ENCODE peak calls at places on chromosomes 5 and 9, in five cellular contexts. O, L, P, R and F are unnamed samples.

GRCh38 chr9:134548185-134548584 is 93.4 kb upstream of the COL5A1 start:
- DNase-seq in O (no peak), L (no peak), R (no peak), P (no peak), F (no peak)

GRCh38 chr5:90968319-90968718 is 409.7 kb downstream of the ADGRV1 start:
- DNase-seq in P (peak; percentile 52), O (no peak), L (peak; percentile 59), R (no peak), F (no peak)

GRCh38 chr9:97803167-97804058 is 49.6 kb upstream of the FOXE1 start:
- DNase-seq in P (peak; percentile 34), R (no peak), L (peak; percentile 67), O (peak; percentile 65), F (peak; percentile 79)

GRCh38 chr9:21660976-21661375 is 141.5 kb upstream of the MTAP start:
- DNase-seq in O (no peak), R (no peak), L (no peak), P (no peak), F (no peak)

GRCh38 chr5:115602585-115603125 is 376 bp upstream of the TICAM2 start:
- DNase-seq in L (no peak), O (no peak), P (no peak), R (no peak), F (no peak)

GRCh38 chr9:70478963-70479641 is 64.6 kb upstream of the KLF9 start:
- DNase-seq in P (peak; percentile 84), R (no peak), O (no peak), L (no peak), F (no peak)

GRCh38 chr9:131500939-131501541 is 1.7 kb upstream of the POMT1 start:
- DNase-seq in L (peak; percentile 90), O (no peak), P (peak; percentile 71), R (peak; percentile 26), F (no peak)

GRCh38 chr9:108477538-108478006 is 378.2 kb downstream of the ACTL7B start:
- DNase-seq in L (peak; percentile 78), P (peak; percentile 95), O (no peak), R (no peak), F (no peak)

GRCh38 chr5:149498724-149499336 is 52.4 kb downstream of the CSNK1A1 start:
- DNase-seq in L (no peak), O (no peak), P (no peak), R (no peak), F (no peak)

GRCh38 chr5:16522096-16522495 is 56.5 kb upstream of the ZNF622 start:
- DNase-seq in L (no peak), O (no peak), P (no peak), R (no peak), F (no peak)

GRCh38 chr5:12413585-12413984 is 509.3 kb upstream of the CTNND2 start:
- DNase-seq in P (no peak), R (no peak), O (no peak), L (no peak), F (no peak)

GRCh38 chr5:59769832-59770231 is 123.7 kb downstream of the PDE4D start:
- DNase-seq in R (no peak), O (no peak), P (peak; percentile 37), L (no peak), F (no peak)

GRCh38 chr5:57841671-57842375 is 359.2 kb upstream of the ACTBL2 start:
- DNase-seq in P (peak; percentile 82), R (peak; percentile 91), L (peak; percentile 99), O (no peak), F (peak; percentile 13)

GRCh38 chr9:112380771-112381181 is 868 bp downstream of the HSDL2 start:
- DNase-seq in L (peak; percentile 22), R (no peak), O (no peak), P (peak; percentile 31), F (no peak)

GRCh38 chr5:92471861-92472260 is 1088.7 kb upstream of the ARRDC3 start:
- DNase-seq in R (no peak), L (no peak), O (no peak), P (no peak), F (no peak)

GRCh38 chr5:102865510-102866314 is 110.6 kb downstream of the PAM start:
- DNase-seq in R (peak; percentile 62), O (peak; percentile 43), L (peak; percentile 81), P (peak; percentile 88), F (peak; percentile 77)

GRCh38 chr9:5438301-5439162 is 807 bp upstream of the PLGRKT start:
- DNase-seq in O (no peak), L (peak; percentile 63), P (peak; percentile 40), R (no peak), F (no peak)

GRCh38 chr9:122126340-122127333 is 32.9 kb downstream of the NDUFA8 start:
- DNase-seq in R (no peak), P (peak; percentile 13), O (no peak), L (no peak), F (peak; percentile 27)

GRCh38 chr9:79037338-79037737 is 534.4 kb upstream of the TLE4 start:
- DNase-seq in R (no peak), P (no peak), O (no peak), L (no peak), F (no peak)

GRCh38 chr9:69036319-69036718 is 767 bp downstream of the FXN start:
- DNase-seq in R (no peak), P (peak; percentile 24), O (no peak), L (peak; percentile 32), F (no peak)

GRCh38 chr5:67120032-67120431 is 76.6 kb downstream of the CD180 start:
- DNase-seq in R (no peak), L (no peak), P (no peak), O (no peak), F (no peak)

GRCh38 chr9:113609562-113610318 is 146.2 kb downstream of the RGS3 start:
- DNase-seq in R (no peak), L (no peak), P (peak; percentile 32), O (peak; percentile 51), F (no peak)

GRCh38 chr5:127885176-127885575 is 182.0 kb downstream of the CCDC192 start:
- DNase-seq in R (no peak), O (no peak), L (no peak), P (no peak), F (no peak)

GRCh38 chr5:137822158-137822764 is 45.4 kb upstream of the MYOT start:
- DNase-seq in P (peak; percentile 50), O (peak; percentile 14), L (peak; percentile 28), R (no peak), F (peak; percentile 38)

GRCh38 chr5:165139730-165140129 is 1634.3 kb downstream of the MAT2B start:
- DNase-seq in O (no peak), P (no peak), R (no peak), L (no peak), F (no peak)

GRCh38 chr5:114116981-114117380 is 244.9 kb upstream of the KCNN2 start:
- DNase-seq in R (no peak), O (no peak), L (peak; percentile 4), P (no peak), F (no peak)
- TF ChIP-seq CTCF in R (no peak), O (no peak), L (no peak), P (no peak), F (no peak)

GRCh38 chr9:132546148-132547051 is 36.0 kb upstream of the BARHL1 start:
- DNase-seq in P (peak; percentile 24), L (no peak), O (peak; percentile 45), R (no peak), F (peak; percentile 78)
- TF ChIP-seq CTCF in P (no peak), L (peak; percentile 21), O (peak; percentile 68), R (peak; percentile 41), F (peak; percentile 68)

GRCh38 chr9:126474786-126475485 is 138.8 kb upstream of the LMX1B start:
- DNase-seq in O (no peak), P (peak; percentile 72), R (no peak), L (no peak), F (no peak)
- TF ChIP-seq CTCF in O (no peak), P (no peak), R (no peak), L (no peak), F (no peak)

GRCh38 chr5:145858929-145859328 is 13.9 kb downstream of the GRXCR2 start:
- DNase-seq in P (no peak), R (no peak), O (no peak), L (no peak), F (no peak)

GRCh38 chr5:145856285-145856818 is 16.5 kb downstream of the GRXCR2 start:
- DNase-seq in R (no peak), O (peak; percentile 11), P (peak; percentile 74), L (peak; percentile 17), F (peak; percentile 56)

GRCh38 chr5:145859451-145859850 is 13.4 kb downstream of the GRXCR2 start:
- DNase-seq in L (no peak), O (no peak), P (no peak), R (no peak), F (no peak)

GRCh38 chr5:145863005-145863404 is 9.8 kb downstream of the GRXCR2 start:
- DNase-seq in L (no peak), P (no peak), R (no peak), O (no peak), F (no peak)

DNA sequence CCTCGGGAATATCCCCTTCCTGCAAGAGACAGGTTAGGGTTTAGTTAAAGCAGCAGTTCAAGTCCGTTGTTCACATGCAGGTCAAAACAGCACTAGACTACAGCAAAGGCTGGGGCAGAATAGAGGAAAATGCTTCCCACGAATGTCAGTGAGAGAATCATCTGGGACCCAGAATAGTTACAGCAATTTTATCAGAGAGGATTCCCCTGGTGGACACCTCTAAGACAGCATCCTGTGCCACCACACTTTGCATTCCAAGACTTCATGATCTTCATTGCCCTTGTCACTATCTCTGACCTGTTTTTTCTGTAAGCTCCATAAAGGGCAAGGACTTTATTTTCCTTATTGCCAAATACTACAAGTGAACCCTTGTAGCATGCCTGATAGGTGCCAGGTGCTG is 12.9 kb downstream of the GRXCR2 start:
- DNase-seq in O (no peak), L (no peak), R (no peak), P (no peak), F (no peak)
- TF ChIP-seq CTCF in O (peak; percentile 31), L (peak; percentile 22), R (no peak), P (peak; percentile 11), F (peak; percentile 24)

DNA sequence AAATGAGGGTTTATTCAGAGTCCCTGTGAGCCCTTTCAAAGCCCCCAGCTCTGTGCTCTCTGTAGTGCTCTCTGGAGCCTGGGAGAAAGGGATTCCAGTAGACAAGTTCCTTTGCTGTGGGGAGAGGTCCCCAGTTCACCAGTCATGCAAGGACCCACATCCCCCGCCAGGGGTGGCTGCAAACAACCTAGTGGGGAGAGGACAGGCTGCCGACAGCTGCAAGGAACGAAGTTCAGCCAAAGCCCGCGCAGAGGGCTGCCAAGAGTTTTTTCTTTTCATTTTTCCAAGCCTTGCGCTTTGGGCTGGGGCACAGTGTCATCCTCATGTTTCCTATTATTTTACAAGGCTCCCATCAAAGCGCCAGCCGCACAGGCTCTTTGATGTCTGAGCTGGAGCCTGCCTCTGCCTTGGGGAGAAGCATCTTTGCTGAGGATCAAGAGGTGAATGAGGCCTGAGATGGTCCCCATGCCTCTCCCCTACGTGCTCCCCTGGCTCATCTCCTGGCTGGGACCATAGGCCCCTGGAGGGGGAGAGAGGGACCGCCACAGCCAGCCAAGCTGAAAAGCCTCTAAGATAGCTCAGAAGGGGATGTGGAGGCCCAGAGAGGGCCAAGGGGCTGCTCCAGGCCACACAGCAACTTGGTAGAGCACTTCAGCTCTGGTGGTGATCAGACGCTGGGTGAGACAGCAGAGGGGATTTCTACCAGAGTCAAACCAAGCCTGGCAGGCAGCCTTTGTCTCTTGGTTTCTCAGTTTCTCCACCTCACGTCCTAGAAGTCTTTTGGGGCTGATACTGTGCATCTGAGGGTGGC is 50.5 kb upstream of the SYNPO start:
- DNase-seq in O (no peak), R (no peak), P (peak; percentile 59), L (no peak), F (peak; percentile 41)
- TF ChIP-seq CTCF in O (peak; percentile 31), R (peak; percentile 76), P (peak; percentile 67), L (no peak), F (peak; percentile 28)

GRCh38 chr9:87713278-87713989 is 12.5 kb upstream of the CTSL start:
- DNase-seq in L (peak; percentile 92), O (no peak), R (peak; percentile 97), P (peak; percentile 100), F (no peak)
- TF ChIP-seq CTCF in L (no peak), O (no peak), R (peak; percentile 24), P (peak; percentile 14), F (no peak)

GRCh38 chr5:136028782-136029742 is at the start of gene TGFBI:
- DNase-seq in R (no peak), P (peak; percentile 54), O (peak; percentile 45), L (peak; percentile 68), F (peak; percentile 79)
- TF ChIP-seq CTCF in R (peak; percentile 23), P (no peak), O (no peak), L (no peak), F (no peak)